ENCODE peak calls at places on chromosomes 3 and 15, in eight cellular contexts. F is right lobe of liver, W is adrenal gland, P is NB4, R is transverse colon, Q is body of pancreas, T is HepG2, J is lower leg skin. Z is an unnamed sample.
A peak's percentile ranks its signal among the peaks of the same experiment; 100 is the strongest.

GRCh38 chr3:174331095-174331802 is 527.9 kb upstream of the NAALADL2 start:
- DNase-seq in F (no peak), W (peak; percentile 4), P (peak; percentile 32), R (no peak), Q (no peak), T (no peak), J (no peak), Z (no peak)

GRCh38 chr3:10563396-10563795 is 58.0 kb upstream of the ATP2B2 start:
- DNase-seq in F (no peak), W (no peak), P (no peak), R (no peak), Q (no peak), T (no peak), J (no peak), Z (no peak)

GRCh38 chr3:138646527-138646926 is 38.0 kb downstream of the FAIM start:
- DNase-seq in F (no peak), W (no peak), P (no peak), R (no peak), Q (no peak), T (no peak), J (no peak), Z (no peak)

GRCh38 chr15:66411190-66411589 is 24.5 kb downstream of the MAP2K1 start:
- DNase-seq in F (no peak), W (no peak), P (peak; percentile 72), R (no peak), Q (no peak), T (no peak), J (no peak), Z (no peak)

GRCh38 chr15:78006567-78007205 is 70.8 kb downstream of the TBC1D2B start:
- DNase-seq in F (peak; percentile 86), W (peak; percentile 60), P (no peak), R (peak; percentile 71), Q (peak; percentile 88), T (no peak), J (no peak), Z (no peak)

GRCh38 chr15:37099321-37100108 is 834 bp downstream of the MEIS2 start:
- DNase-seq in F (peak; percentile 37), W (peak; percentile 83), P (peak; percentile 40), R (no peak), Q (no peak), T (peak; percentile 66), J (no peak), Z (peak; percentile 45)

GRCh38 chr3:121667333-121667732 is 6.6 kb upstream of the HCLS1 start:
- DNase-seq in F (no peak), W (no peak), P (no peak), R (no peak), Q (peak; percentile 23), T (no peak), J (no peak), Z (no peak)

GRCh38 chr3:135895106-135895733 is 70.3 kb upstream of the PPP2R3A start:
- DNase-seq in F (peak; percentile 73), W (peak; percentile 88), P (peak; percentile 73), R (peak; percentile 70), Q (peak; percentile 77), T (peak; percentile 49), J (peak; percentile 52), Z (peak; percentile 16)

GRCh38 chr3:944786-945185 is 148.0 kb upstream of the CNTN6 start:
- DNase-seq in F (no peak), W (no peak), P (no peak), R (no peak), Q (no peak), T (no peak), J (no peak), Z (no peak)

GRCh38 chr3:51539291-51539891 is 872 bp downstream of the RAD54L2 start:
- DNase-seq in F (peak; percentile 24), W (peak; percentile 40), P (peak; percentile 77), R (peak; percentile 9), Q (peak; percentile 26), T (no peak), J (no peak), Z (peak; percentile 61)

GRCh38 chr15:68558318-68559305 is 20.2 kb upstream of the CORO2B start:
- DNase-seq in F (no peak), W (no peak), P (peak; percentile 37), R (peak; percentile 18), Q (no peak), T (no peak), J (no peak), Z (no peak)

GRCh38 chr3:44104043-44104442 is 137.6 kb upstream of the TOPAZ1 start:
- DNase-seq in F (no peak), W (no peak), P (no peak), R (no peak), Q (no peak), T (no peak), J (no peak), Z (no peak)

GRCh38 chr15:66819084-66819483 is 117.0 kb downstream of the SMAD6 start:
- DNase-seq in F (no peak), W (no peak), P (peak; percentile 30), R (no peak), Q (no peak), T (no peak), J (no peak), Z (no peak)

GRCh38 chr15:71761649-71762048 is 48.7 kb upstream of the NR2E3 start:
- DNase-seq in F (peak; percentile 76), W (peak; percentile 79), P (peak; percentile 11), R (peak; percentile 71), Q (peak; percentile 23), T (peak; percentile 60), J (no peak), Z (peak; percentile 53)

GRCh38 chr3:175199961-175200360 is 340.8 kb downstream of the NAALADL2 start:
- DNase-seq in F (no peak), W (no peak), P (no peak), R (no peak), Q (no peak), T (no peak), J (no peak), Z (no peak)

GRCh38 chr3:49415931-49416601 is 3.8 kb downstream of the TCTA start:
- DNase-seq in F (no peak), W (no peak), P (peak; percentile 92), R (peak; percentile 42), Q (peak; percentile 39), T (no peak), J (no peak), Z (no peak)

GRCh38 chr15:47431501-47431900 is 285.8 kb upstream of the SEMA6D start:
- DNase-seq in F (no peak), W (no peak), P (no peak), R (no peak), Q (no peak), T (peak; percentile 10), J (no peak), Z (no peak)

GRCh38 chr3:4978966-4979400 is 254 bp upstream of the BHLHE40 start:
- DNase-seq in F (peak; percentile 99), W (peak; percentile 99), P (peak; percentile 91), R (peak; percentile 94), Q (peak; percentile 99), T (peak; percentile 92), J (peak; percentile 95), Z (peak; percentile 75)

GRCh38 chr3:160224256-160224655 is 966 bp upstream of the C3orf80 start:
- DNase-seq in F (no peak), W (no peak), P (no peak), R (no peak), Q (no peak), T (no peak), J (no peak), Z (no peak)

GRCh38 chr3:150114873-150115570 is 144.3 kb upstream of the PFN2 start:
- DNase-seq in F (no peak), W (no peak), P (no peak), R (no peak), Q (no peak), T (no peak), J (no peak), Z (no peak)

GRCh38 chr3:159273608-159274007 is 471.8 kb downstream of the MFSD1 start:
- DNase-seq in F (peak; percentile 26), W (peak; percentile 24), P (peak; percentile 39), R (no peak), Q (peak; percentile 6), T (peak; percentile 6), J (no peak), Z (no peak)

GRCh38 chr3:173938159-173938558 is 540.6 kb downstream of the NLGN1 start:
- DNase-seq in F (no peak), W (no peak), P (no peak), R (no peak), Q (no peak), T (peak; percentile 3), J (no peak), Z (no peak)

GRCh38 chr3:77259701-77260100 is 219.8 kb downstream of the ROBO2 start:
- DNase-seq in F (no peak), W (no peak), P (no peak), R (peak; percentile 21), Q (no peak), T (no peak), J (no peak), Z (no peak)

GRCh38 chr3:33895658-33896057 is 97.2 kb downstream of the PDCD6IP start:
- DNase-seq in F (no peak), W (no peak), P (no peak), R (no peak), Q (no peak), T (no peak), J (no peak), Z (no peak)
- TF ChIP-seq POLR2A in F (no peak), W (no peak), P (no peak), R (no peak), Q (no peak), T (no peak), J (no peak), Z (no peak)

DNA sequence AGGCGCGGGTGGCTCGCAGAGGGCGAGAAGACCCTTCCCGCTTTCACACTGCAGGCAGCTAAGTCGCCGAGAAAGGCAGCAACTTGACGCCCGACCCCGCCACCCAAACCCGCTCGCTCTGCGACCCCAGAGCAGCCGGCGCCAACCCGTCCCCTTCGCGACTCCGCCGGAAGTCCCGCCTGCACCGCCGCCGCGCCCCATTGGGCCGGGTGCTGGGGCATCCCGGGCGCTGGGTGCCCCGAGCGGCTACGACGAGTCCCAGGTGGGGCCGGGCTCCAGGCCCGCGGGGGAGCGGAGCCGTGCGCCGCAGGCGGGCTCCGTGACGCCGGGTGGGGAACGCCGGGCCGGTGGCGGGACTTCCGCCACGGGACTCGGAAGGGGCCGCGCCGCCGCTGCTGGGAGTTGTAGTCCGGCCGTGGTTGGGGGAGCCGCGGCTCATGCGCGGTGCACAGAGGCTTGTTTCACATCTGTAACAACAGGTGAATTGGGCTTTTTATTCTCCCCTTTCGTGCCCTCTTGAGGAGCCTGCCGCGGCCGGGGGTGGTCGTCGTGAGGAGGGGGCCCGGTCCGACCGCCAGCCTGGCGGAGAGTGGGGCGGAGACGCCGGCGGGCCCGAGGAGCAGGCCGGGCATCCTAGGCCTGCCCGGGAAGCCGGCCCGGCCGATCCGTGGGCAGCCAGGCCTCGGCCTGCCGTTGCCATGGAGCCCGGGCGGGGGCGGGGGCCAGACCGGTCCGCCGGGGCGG is at the start of gene DHX30:
- DNase-seq in F (peak; percentile 92), W (peak; percentile 91), P (peak; percentile 91), R (peak; percentile 89), Q (peak; percentile 88), T (peak; percentile 68), J (peak; percentile 76), Z (peak; percentile 90)
- TF ChIP-seq POLR2A in F (peak; percentile 85), W (peak; percentile 42), P (peak; percentile 46), R (peak; percentile 35), Q (peak; percentile 72), T (peak; percentile 64), J (no peak), Z (peak; percentile 59)

GRCh38 chr3:115148142-115148790 is 1.2 kb upstream of the ZBTB20 start:
- DNase-seq in F (no peak), W (no peak), P (peak; percentile 6), R (no peak), Q (no peak), T (no peak), J (no peak), Z (no peak)
- TF ChIP-seq POLR2A in F (no peak), W (no peak), P (no peak), R (no peak), Q (no peak), T (no peak), J (no peak), Z (no peak)

GRCh38 chr3:169391672-169392071 is 271.8 kb downstream of the MECOM start:
- DNase-seq in F (no peak), W (no peak), P (no peak), R (no peak), Q (no peak), T (no peak), J (no peak), Z (no peak)
- TF ChIP-seq POLR2A in F (no peak), W (no peak), P (no peak), R (no peak), Q (no peak), T (no peak), J (no peak), Z (no peak)